ENCODE peak calls at places on chromosome 2, in nine cellular contexts. One of them, this sample, is unnamed.
A peak's percentile ranks its signal among the peaks of the same experiment; 100 is the strongest.

GRCh38 chr2:174585111-174585510 is 12.5 kb downstream of the WIPF1 start:
- DNase-seq in esophagus muscularis mucosa: no peak
- DNase-seq in Caco-2: no peak
- DNase-seq in foreskin fibroblast: no peak
- DNase-seq in esophagus squamous epithelium: no peak
- DNase-seq in lower leg skin: no peak
- DNase-seq in choroid plexus epithelial cell: no peak
- DNase-seq in DND-41: no peak
- DNase-seq in right lobe of liver: peak; percentile 80
- DNase-seq in this sample: no peak

GRCh38 chr2:158024288-158024898 is 77.3 kb upstream of the UPP2 start:
- DNase-seq in choroid plexus epithelial cell: peak; percentile 68
- DNase-seq in esophagus squamous epithelium: no peak
- DNase-seq in Caco-2: no peak
- DNase-seq in DND-41: peak; percentile 50
- DNase-seq in lower leg skin: peak; percentile 35
- DNase-seq in right lobe of liver: peak; percentile 60
- DNase-seq in foreskin fibroblast: peak; percentile 37
- DNase-seq in esophagus muscularis mucosa: peak; percentile 86
- DNase-seq in this sample: peak; percentile 53

GRCh38 chr2:119438128-119438656 is 6.5 kb downstream of the TMEM37 start:
- DNase-seq in esophagus squamous epithelium: no peak
- DNase-seq in lower leg skin: no peak
- DNase-seq in DND-41: no peak
- DNase-seq in foreskin fibroblast: no peak
- DNase-seq in choroid plexus epithelial cell: no peak
- DNase-seq in esophagus muscularis mucosa: no peak
- DNase-seq in Caco-2: peak; percentile 66
- DNase-seq in right lobe of liver: no peak
- DNase-seq in this sample: no peak

GRCh38 chr2:227163445-227163997 is 484 bp downstream of the COL4A4 start:
- DNase-seq in DND-41: no peak
- DNase-seq in lower leg skin: no peak
- DNase-seq in esophagus squamous epithelium: no peak
- DNase-seq in choroid plexus epithelial cell: no peak
- DNase-seq in foreskin fibroblast: no peak
- DNase-seq in right lobe of liver: no peak
- DNase-seq in esophagus muscularis mucosa: peak; percentile 80
- DNase-seq in Caco-2: no peak
- DNase-seq in this sample: no peak

GRCh38 chr2:142974288-142975024 is 97.0 kb downstream of the KYNU start:
- DNase-seq in right lobe of liver: no peak
- DNase-seq in choroid plexus epithelial cell: peak; percentile 58
- DNase-seq in lower leg skin: no peak
- DNase-seq in esophagus muscularis mucosa: no peak
- DNase-seq in DND-41: no peak
- DNase-seq in foreskin fibroblast: no peak
- DNase-seq in esophagus squamous epithelium: no peak
- DNase-seq in Caco-2: no peak
- DNase-seq in this sample: peak; percentile 63

GRCh38 chr2:73939419-73939818 is 12.7 kb downstream of the DGUOK start:
- DNase-seq in foreskin fibroblast: peak; percentile 48
- DNase-seq in right lobe of liver: no peak
- DNase-seq in choroid plexus epithelial cell: peak; percentile 46
- DNase-seq in Caco-2: no peak
- DNase-seq in esophagus squamous epithelium: no peak
- DNase-seq in esophagus muscularis mucosa: no peak
- DNase-seq in lower leg skin: peak; percentile 78
- DNase-seq in DND-41: no peak
- DNase-seq in this sample: peak; percentile 39

GRCh38 chr2:28717339-28717758 is 34.3 kb upstream of the PPP1CB start:
- DNase-seq in choroid plexus epithelial cell: peak; percentile 75
- DNase-seq in Caco-2: no peak
- DNase-seq in esophagus squamous epithelium: peak; percentile 23
- DNase-seq in DND-41: no peak
- DNase-seq in esophagus muscularis mucosa: peak; percentile 92
- DNase-seq in lower leg skin: peak; percentile 67
- DNase-seq in right lobe of liver: no peak
- DNase-seq in foreskin fibroblast: peak; percentile 76
- DNase-seq in this sample: peak; percentile 97

GRCh38 chr2:1653137-1653789 is 91.1 kb downstream of the PXDN start:
- DNase-seq in esophagus muscularis mucosa: no peak
- DNase-seq in choroid plexus epithelial cell: peak; percentile 91
- DNase-seq in lower leg skin: peak; percentile 55
- DNase-seq in DND-41: no peak
- DNase-seq in Caco-2: no peak
- DNase-seq in esophagus squamous epithelium: no peak
- DNase-seq in right lobe of liver: peak; percentile 42
- DNase-seq in foreskin fibroblast: peak; percentile 89
- DNase-seq in this sample: peak; percentile 97

DNA sequence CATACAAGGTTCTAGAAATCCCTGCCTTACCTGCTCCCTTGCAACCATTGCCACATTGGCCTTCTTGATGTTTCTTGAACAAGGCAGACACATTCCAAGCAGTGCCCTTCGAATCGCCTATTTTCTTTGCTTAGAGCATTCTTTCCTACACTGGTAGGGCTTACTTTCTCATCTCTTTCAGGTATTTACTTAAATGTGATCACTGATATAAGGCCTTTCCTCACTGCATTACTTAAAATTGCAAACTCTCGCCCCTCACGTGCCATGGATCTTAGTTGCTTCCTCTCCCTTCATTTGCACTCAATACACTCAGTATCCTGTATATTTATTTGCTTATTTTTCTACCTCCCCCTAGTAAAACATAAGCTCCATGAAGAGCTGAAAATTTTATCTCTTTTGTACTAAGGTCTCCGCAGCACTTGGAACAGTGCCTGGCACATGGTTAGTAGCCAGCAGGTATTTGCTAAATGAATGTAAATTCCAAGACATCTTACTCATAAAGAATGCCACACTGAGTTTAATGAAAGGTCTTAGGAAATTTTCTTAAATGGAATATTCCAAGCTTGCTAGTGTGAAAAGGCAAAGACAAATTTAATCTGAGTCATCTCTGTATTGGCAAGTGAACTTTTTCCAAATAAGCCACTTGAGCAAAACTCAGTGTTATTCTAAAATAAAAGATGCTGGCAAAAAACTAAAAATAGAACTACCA is 42.4 kb upstream of the FIGN start:
- DNase-seq in Caco-2: no peak
- DNase-seq in choroid plexus epithelial cell: peak; percentile 95
- DNase-seq in DND-41: no peak
- DNase-seq in foreskin fibroblast: no peak
- DNase-seq in esophagus squamous epithelium: no peak
- DNase-seq in right lobe of liver: no peak
- DNase-seq in lower leg skin: no peak
- DNase-seq in esophagus muscularis mucosa: no peak
- DNase-seq in this sample: peak; percentile 87
- H3K4me3 ChIP-seq in Caco-2: no peak overlapping the region
- H3K4me3 ChIP-seq in choroid plexus epithelial cell: no peak overlapping the region
- H3K4me3 ChIP-seq in DND-41: no peak overlapping the region
- H3K4me3 ChIP-seq in foreskin fibroblast: no peak overlapping the region
- H3K4me3 ChIP-seq in esophagus squamous epithelium: no peak overlapping the region
- H3K4me3 ChIP-seq in right lobe of liver: no peak overlapping the region
- H3K4me3 ChIP-seq in lower leg skin: no peak overlapping the region
- H3K4me3 ChIP-seq in esophagus muscularis mucosa: no peak overlapping the region
- H3K4me3 ChIP-seq in this sample: no peak overlapping the region

GRCh38 chr2:7011376-7012083 is 94.3 kb downstream of the RNF144A start:
- DNase-seq in DND-41: no peak
- DNase-seq in choroid plexus epithelial cell: peak; percentile 96
- DNase-seq in Caco-2: no peak
- DNase-seq in right lobe of liver: no peak
- DNase-seq in esophagus muscularis mucosa: no peak
- DNase-seq in esophagus squamous epithelium: no peak
- DNase-seq in lower leg skin: no peak
- DNase-seq in foreskin fibroblast: peak; percentile 92
- DNase-seq in this sample: peak; percentile 94

GRCh38 chr2:7007488-7007845 is 90.3 kb downstream of the RNF144A start:
- DNase-seq in foreskin fibroblast: no peak
- DNase-seq in esophagus squamous epithelium: no peak
- DNase-seq in right lobe of liver: no peak
- DNase-seq in choroid plexus epithelial cell: no peak
- DNase-seq in DND-41: no peak
- DNase-seq in Caco-2: no peak
- DNase-seq in lower leg skin: no peak
- DNase-seq in esophagus muscularis mucosa: no peak
- DNase-seq in this sample: no peak

GRCh38 chr2:7009207-7009911 is 92.1 kb downstream of the RNF144A start:
- DNase-seq in Caco-2: no peak
- DNase-seq in esophagus muscularis mucosa: no peak
- DNase-seq in right lobe of liver: no peak
- DNase-seq in foreskin fibroblast: no peak
- DNase-seq in lower leg skin: no peak
- DNase-seq in DND-41: no peak
- DNase-seq in esophagus squamous epithelium: no peak
- DNase-seq in choroid plexus epithelial cell: peak; percentile 83
- DNase-seq in this sample: peak; percentile 46

GRCh38 chr2:7010376-7010775 is 93.2 kb downstream of the RNF144A start:
- DNase-seq in esophagus squamous epithelium: no peak
- DNase-seq in choroid plexus epithelial cell: peak; percentile 97
- DNase-seq in Caco-2: no peak
- DNase-seq in DND-41: no peak
- DNase-seq in right lobe of liver: no peak
- DNase-seq in foreskin fibroblast: peak; percentile 70
- DNase-seq in esophagus muscularis mucosa: no peak
- DNase-seq in lower leg skin: peak; percentile 42
- DNase-seq in this sample: peak; percentile 94

DNA sequence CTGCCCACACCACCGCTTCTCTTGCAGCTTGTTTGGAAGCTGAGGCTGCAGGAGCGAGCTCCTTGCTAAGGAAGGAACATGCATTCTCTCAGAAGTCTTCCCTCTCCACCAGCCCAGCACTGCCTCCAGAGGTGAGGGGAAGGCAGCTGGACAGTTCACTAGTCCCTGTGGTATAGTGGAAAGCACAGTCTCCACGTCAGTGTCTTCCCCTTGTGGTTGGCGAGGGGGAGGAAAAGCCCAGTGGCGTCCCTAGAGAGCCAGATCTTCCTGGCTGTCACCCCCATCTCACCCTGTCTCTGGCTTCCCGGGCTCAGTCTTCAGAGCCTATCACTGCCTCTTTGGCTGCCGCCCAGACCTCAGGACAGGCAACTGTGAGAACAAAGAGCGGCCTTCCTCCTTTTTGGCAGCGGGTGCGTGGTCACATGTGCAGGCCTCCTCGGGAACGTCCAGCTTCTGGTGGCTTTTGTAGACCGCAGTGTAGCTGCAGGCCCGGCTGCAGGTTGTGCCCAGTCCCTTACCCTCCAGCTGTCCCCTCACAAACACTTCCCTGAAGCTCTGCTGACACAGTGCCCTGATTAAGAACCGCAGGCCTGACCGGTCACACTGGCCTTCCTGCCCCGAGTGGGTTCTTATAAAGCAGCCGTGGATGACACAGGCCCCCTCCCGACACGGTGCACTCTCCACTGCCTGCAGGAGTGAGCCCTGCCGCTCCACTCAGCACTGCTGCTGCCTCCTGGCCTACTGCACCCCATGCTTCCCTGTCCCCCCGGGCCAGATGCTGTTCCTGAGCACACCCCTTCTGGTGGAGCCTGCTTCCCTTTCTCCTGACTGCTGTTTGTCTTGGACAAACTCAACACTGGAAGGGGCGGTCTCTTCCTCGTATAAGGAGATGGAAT is 90.9 kb downstream of the RNF144A start:
- DNase-seq in choroid plexus epithelial cell: peak; percentile 96
- DNase-seq in Caco-2: no peak
- DNase-seq in esophagus muscularis mucosa: no peak
- DNase-seq in lower leg skin: peak; percentile 85
- DNase-seq in esophagus squamous epithelium: no peak
- DNase-seq in foreskin fibroblast: no peak
- DNase-seq in right lobe of liver: peak; percentile 75
- DNase-seq in DND-41: peak; percentile 29
- DNase-seq in this sample: peak; percentile 93
- TF ChIP-seq CTCF in choroid plexus epithelial cell: peak; percentile 70
- TF ChIP-seq CTCF in Caco-2: peak; percentile 9
- TF ChIP-seq CTCF in esophagus muscularis mucosa: peak; percentile 42
- TF ChIP-seq CTCF in lower leg skin: no peak
- TF ChIP-seq CTCF in esophagus squamous epithelium: no peak
- TF ChIP-seq CTCF in foreskin fibroblast: peak; percentile 17
- TF ChIP-seq CTCF in right lobe of liver: no peak
- TF ChIP-seq CTCF in DND-41: peak; percentile 30
- TF ChIP-seq CTCF in this sample: peak; percentile 59

GRCh38 chr2:108571262-108571661 is 37.0 kb downstream of the LIMS1 start:
- DNase-seq in DND-41: no peak
- DNase-seq in lower leg skin: no peak
- DNase-seq in choroid plexus epithelial cell: peak; percentile 47
- DNase-seq in foreskin fibroblast: no peak
- DNase-seq in Caco-2: no peak
- DNase-seq in right lobe of liver: no peak
- DNase-seq in esophagus muscularis mucosa: no peak
- DNase-seq in esophagus squamous epithelium: no peak
- DNase-seq in this sample: no peak

GRCh38 chr2:108574332-108574731 is 40.1 kb downstream of the LIMS1 start:
- DNase-seq in foreskin fibroblast: no peak
- DNase-seq in esophagus muscularis mucosa: no peak
- DNase-seq in lower leg skin: no peak
- DNase-seq in esophagus squamous epithelium: no peak
- DNase-seq in right lobe of liver: no peak
- DNase-seq in Caco-2: no peak
- DNase-seq in choroid plexus epithelial cell: no peak
- DNase-seq in DND-41: no peak
- DNase-seq in this sample: no peak

GRCh38 chr2:108577099-108577498 is 42.8 kb downstream of the LIMS1 start:
- DNase-seq in DND-41: no peak
- DNase-seq in foreskin fibroblast: no peak
- DNase-seq in lower leg skin: peak; percentile 6
- DNase-seq in right lobe of liver: no peak
- DNase-seq in Caco-2: no peak
- DNase-seq in esophagus muscularis mucosa: no peak
- DNase-seq in esophagus squamous epithelium: no peak
- DNase-seq in choroid plexus epithelial cell: no peak
- DNase-seq in this sample: no peak

GRCh38 chr2:108573070-108573469 is 38.8 kb downstream of the LIMS1 start:
- DNase-seq in Caco-2: no peak
- DNase-seq in right lobe of liver: no peak
- DNase-seq in DND-41: no peak
- DNase-seq in esophagus muscularis mucosa: no peak
- DNase-seq in choroid plexus epithelial cell: peak; percentile 81
- DNase-seq in lower leg skin: no peak
- DNase-seq in esophagus squamous epithelium: no peak
- DNase-seq in foreskin fibroblast: peak; percentile 65
- DNase-seq in this sample: peak; percentile 84

DNA sequence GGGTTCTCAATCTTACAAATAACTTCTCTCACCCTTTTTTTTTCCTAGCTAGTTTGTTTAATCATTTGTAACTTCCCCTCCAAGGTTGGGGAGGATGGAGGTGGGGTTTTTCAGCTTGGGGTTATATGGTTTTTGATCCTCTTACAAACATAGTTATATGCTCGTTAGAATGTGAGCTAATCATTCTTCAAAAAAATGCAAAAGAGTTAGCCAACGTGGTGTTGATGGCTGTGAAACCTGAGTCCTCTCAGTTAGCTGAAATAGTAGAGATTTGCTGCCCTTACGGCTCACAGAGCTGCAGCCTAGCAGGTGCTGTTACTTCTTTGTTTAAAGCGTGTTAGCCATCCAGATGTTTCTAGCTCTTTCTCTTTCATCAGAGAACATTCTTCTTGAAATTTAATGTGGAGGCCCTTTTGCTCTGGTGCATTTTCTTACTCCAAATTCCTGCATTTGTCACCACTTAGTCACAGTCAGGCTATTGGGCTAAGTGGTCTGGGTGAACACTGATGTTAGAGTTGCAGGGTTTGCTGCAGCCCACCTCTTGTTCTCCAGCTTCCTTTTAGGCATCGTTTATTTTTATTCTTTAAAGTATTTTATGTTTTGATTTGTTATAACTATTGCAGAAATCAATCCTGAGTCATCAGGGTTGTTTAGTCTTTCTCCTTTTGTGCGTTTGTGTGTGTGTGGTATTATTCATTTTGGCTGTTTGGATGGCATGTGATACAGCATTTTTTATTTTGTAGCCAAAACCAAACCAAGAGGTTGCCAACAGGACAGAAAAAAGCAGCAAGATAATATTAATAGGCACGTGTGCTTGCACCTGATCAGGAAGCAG is 41.1 kb downstream of the LIMS1 start:
- DNase-seq in esophagus squamous epithelium: no peak
- DNase-seq in esophagus muscularis mucosa: no peak
- DNase-seq in DND-41: no peak
- DNase-seq in choroid plexus epithelial cell: peak; percentile 83
- DNase-seq in Caco-2: no peak
- DNase-seq in foreskin fibroblast: peak; percentile 74
- DNase-seq in lower leg skin: peak; percentile 7
- DNase-seq in right lobe of liver: no peak
- DNase-seq in this sample: peak; percentile 63
- H3K4me3 ChIP-seq in esophagus squamous epithelium: no peak overlapping the region
- H3K4me3 ChIP-seq in esophagus muscularis mucosa: no peak overlapping the region
- H3K4me3 ChIP-seq in DND-41: no peak overlapping the region
- H3K4me3 ChIP-seq in choroid plexus epithelial cell: no peak overlapping the region
- H3K4me3 ChIP-seq in Caco-2: no peak overlapping the region
- H3K4me3 ChIP-seq in foreskin fibroblast: no peak overlapping the region
- H3K4me3 ChIP-seq in lower leg skin: no peak overlapping the region
- H3K4me3 ChIP-seq in right lobe of liver: no peak overlapping the region
- H3K4me3 ChIP-seq in this sample: no peak overlapping the region

GRCh38 chr2:95379616-95379925 is 22.9 kb upstream of the FAHD2A start:
- DNase-seq in foreskin fibroblast: no peak
- DNase-seq in right lobe of liver: no peak
- DNase-seq in choroid plexus epithelial cell: no peak
- DNase-seq in Caco-2: no peak
- DNase-seq in esophagus squamous epithelium: no peak
- DNase-seq in lower leg skin: no peak
- DNase-seq in DND-41: peak; percentile 17
- DNase-seq in esophagus muscularis mucosa: no peak
- DNase-seq in this sample: no peak
- TF ChIP-seq CTCF in foreskin fibroblast: peak; percentile 5
- TF ChIP-seq CTCF in right lobe of liver: peak; percentile 33
- TF ChIP-seq CTCF in choroid plexus epithelial cell: peak; percentile 38
- TF ChIP-seq CTCF in Caco-2: peak; percentile 58
- TF ChIP-seq CTCF in esophagus squamous epithelium: no peak
- TF ChIP-seq CTCF in lower leg skin: no peak
- TF ChIP-seq CTCF in DND-41: peak; percentile 38
- TF ChIP-seq CTCF in esophagus muscularis mucosa: no peak
- TF ChIP-seq CTCF in this sample: peak; percentile 18

This sample was measured in fibroblast of pulmonary artery.